ENCODE peak calls at places on chromosomes 6 and 20, in eight cellular contexts. G is COR-L47; D is AG10803; M is small intestine; I is OCI-LY7; U is activated naive CD4-positive, alpha-beta T cell; Q is Karpas-422; N is NCI-H1092 treated with DMSO at 0.1 percent for 48 hours. E is an unnamed sample.
A peak's percentile ranks its signal among the peaks of the same experiment; 100 is the strongest.

GRCh38 chr6:75450903-75451302 is 42.7 kb downstream of the FILIP1 start:
- DNase-seq in G (no peak), D (no peak), M (no peak), I (no peak), U (no peak), Q (no peak), N (no peak), E (no peak)

GRCh38 chr6:104423691-104424090 is 436.0 kb downstream of the HACE1 start:
- DNase-seq in G (no peak), D (no peak), M (no peak), I (no peak), U (no peak), Q (no peak), N (no peak), E (no peak)

GRCh38 chr6:101722991-101723579 is 329.6 kb downstream of the GRIK2 start:
- DNase-seq in G (no peak), D (peak; percentile 92), M (no peak), I (no peak), U (no peak), Q (no peak), N (no peak), E (no peak)

GRCh38 chr20:21384308-21384892 is 12.9 kb downstream of the NKX2-4 start:
- DNase-seq in G (no peak), D (no peak), M (no peak), I (no peak), U (no peak), Q (no peak), N (no peak), E (no peak)

GRCh38 chr6:89353702-89354392 is 1.3 kb upstream of the UBE2J1 start:
- DNase-seq in G (no peak), D (no peak), M (no peak), I (peak; percentile 86), U (no peak), Q (peak; percentile 55), N (peak; percentile 85), E (no peak)

GRCh38 chr20:63740070-63740500 is 509 bp downstream of the SLC2A4RG start:
- DNase-seq in G (no peak), D (peak; percentile 48), M (peak; percentile 14), I (peak; percentile 70), U (no peak), Q (peak; percentile 59), N (no peak), E (peak; percentile 49)

GRCh38 chr6:155154158-155154830 is 109.5 kb upstream of the CLDN20 start:
- DNase-seq in G (peak; percentile 71), D (peak; percentile 86), M (no peak), I (no peak), U (no peak), Q (no peak), N (peak; percentile 53), E (peak; percentile 27)

GRCh38 chr6:89984926-89985743 is 90.9 kb downstream of the GJA10 start:
- DNase-seq in G (no peak), D (peak; percentile 80), M (no peak), I (no peak), U (no peak), Q (no peak), N (no peak), E (peak; percentile 23)

GRCh38 chr20:43530321-43531090 is 23.0 kb downstream of the L3MBTL1 start:
- DNase-seq in G (no peak), D (no peak), M (peak; percentile 97), I (no peak), U (no peak), Q (no peak), N (no peak), E (no peak)

GRCh38 chr6:43334466-43335095 is 26.0 kb upstream of the CRIP3 start:
- DNase-seq in G (peak; percentile 48), D (peak; percentile 66), M (peak; percentile 82), I (peak; percentile 41), U (no peak), Q (peak; percentile 69), N (peak; percentile 43), E (peak; percentile 32)

GRCh38 chr6:44009425-44010321 is 117.6 kb downstream of the MRPL14 start:
- DNase-seq in G (peak; percentile 22), D (no peak), M (no peak), I (no peak), U (no peak), Q (no peak), N (peak; percentile 10), E (no peak)

GRCh38 chr20:22403860-22404608 is 180.3 kb downstream of the FOXA2 start:
- DNase-seq in G (peak; percentile 73), D (no peak), M (peak; percentile 40), I (no peak), U (no peak), Q (no peak), N (peak; percentile 85), E (peak; percentile 27)

GRCh38 chr20:63829598-63829942 is 1.5 kb downstream of the ZBTB46 start:
- DNase-seq in G (no peak), D (no peak), M (no peak), I (no peak), U (no peak), Q (no peak), N (no peak), E (no peak)

GRCh38 chr6:139925894-139926641 is 551.6 kb upstream of the CITED2 start:
- DNase-seq in G (no peak), D (peak; percentile 93), M (peak; percentile 59), I (no peak), U (no peak), Q (no peak), N (peak; percentile 66), E (peak; percentile 35)

GRCh38 chr6:116556814-116557403 is 3.4 kb downstream of the CALHM4 start:
- DNase-seq in G (no peak), D (no peak), M (no peak), I (no peak), U (no peak), Q (no peak), N (no peak), E (no peak)

GRCh38 chr6:41536884-41537347 is 9.3 kb upstream of the FOXP4 start:
- DNase-seq in G (peak; percentile 94), D (no peak), M (peak; percentile 82), I (no peak), U (no peak), Q (no peak), N (peak; percentile 90), E (peak; percentile 90)

GRCh38 chr6:118660218-118660569 is 8.8 kb upstream of the CEP85L start:
- DNase-seq in G (peak; percentile 72), D (no peak), M (peak; percentile 14), I (no peak), U (peak; percentile 4), Q (no peak), N (peak; percentile 89), E (no peak)

GRCh38 chr6:144928847-144929246 is 643.7 kb downstream of the UTRN start:
- DNase-seq in G (no peak), D (no peak), M (no peak), I (no peak), U (no peak), Q (no peak), N (no peak), E (no peak)

GRCh38 chr20:63122626-63123025 is 93.3 kb downstream of the YTHDF1 start:
- DNase-seq in G (no peak), D (no peak), M (no peak), I (no peak), U (no peak), Q (no peak), N (no peak), E (no peak)

GRCh38 chr6:146968041-146968760 is 236.0 kb upstream of the STXBP5 start:
- DNase-seq in G (no peak), D (peak; percentile 84), M (no peak), I (no peak), U (no peak), Q (no peak), N (no peak), E (no peak)

GRCh38 chr6:43624786-43625288 is 4.2 kb downstream of the GTPBP2 start:
- DNase-seq in G (no peak), D (no peak), M (no peak), I (no peak), U (no peak), Q (no peak), N (no peak), E (no peak)

GRCh38 chr20:17541596-17541995 is 10.4 kb upstream of the BFSP1 start:
- DNase-seq in G (no peak), D (no peak), M (no peak), I (no peak), U (no peak), Q (no peak), N (no peak), E (no peak)

GRCh38 chr6:166032366-166033171 is 135.1 kb downstream of the TBXT start:
- DNase-seq in G (no peak), D (peak; percentile 95), M (no peak), I (no peak), U (no peak), Q (no peak), N (no peak), E (no peak)